ENCODE peak calls at places on chromosome X, in seven cellular contexts. Y is activated CD4-positive, alpha-beta T cell treated with anti-CD3 and anti-CD28 coated beads, Interleukin-2, amount 10 ng/mL, durations not matched to agents 7 days and 5 days; F is tibial artery; D is HT1080; X is central memory CD4-positive, alpha-beta T cell; C is HL-60; R is T-helper 2 cell. N is an unnamed sample.

GRCh38 chrX:39899876-39900787 is 197.6 kb downstream of the BCOR start:
- DNase-seq in Y (no peak), F (no peak), D (no peak), X (no peak), C (no peak), R (no peak), N (no peak)

GRCh38 chrX:7318661-7319060 is 170.7 kb upstream of the PUDP start:
- DNase-seq in Y (no peak), F (no peak), D (no peak), X (no peak), C (no peak), R (no peak), N (no peak)

GRCh38 chrX:10173331-10173900 is 16.6 kb downstream of the CLCN4 start:
- DNase-seq in Y (no peak), F (peak), D (peak), X (no peak), C (no peak), R (no peak), N (no peak)

GRCh38 chrX:12955882-12956703 is 18.8 kb upstream of the TMSB4X start:
- DNase-seq in Y (peak), F (peak), D (peak), X (peak), C (peak), R (peak), N (peak)

GRCh38 chrX:118614150-118614549 is 113.3 kb upstream of the IL13RA1 start:
- DNase-seq in Y (no peak), F (no peak), D (no peak), X (no peak), C (peak), R (no peak), N (no peak)

GRCh38 chrX:94454159-94454558 is 780.2 kb downstream of the FAM133A start:
- DNase-seq in Y (no peak), F (no peak), D (no peak), X (no peak), C (no peak), R (no peak), N (no peak)

GRCh38 chrX:68829594-68830485 is 1.0 kb downstream of the EFNB1 start:
- DNase-seq in Y (peak), F (no peak), D (no peak), X (no peak), C (no peak), R (peak), N (no peak)

GRCh38 chrX:135194684-135195083 is 23.5 kb upstream of the CT55 start:
- DNase-seq in Y (no peak), F (no peak), D (peak), X (no peak), C (no peak), R (no peak), N (no peak)

GRCh38 chrX:122238801-122239200 is 945.3 kb upstream of the GRIA3 start:
- DNase-seq in Y (no peak), F (no peak), D (peak), X (no peak), C (no peak), R (no peak), N (no peak)

GRCh38 chrX:118644378-118644777 is 83.0 kb upstream of the IL13RA1 start:
- DNase-seq in Y (no peak), F (no peak), D (peak), X (no peak), C (peak), R (no peak), N (no peak)

GRCh38 chrX:110026099-110026844 is 23.4 kb downstream of the TMEM164 start:
- DNase-seq in Y (no peak), F (peak), D (peak), X (no peak), C (no peak), R (no peak), N (peak)

GRCh38 chrX:151621422-151621821 is 57.9 kb downstream of the PASD1 start:
- DNase-seq in Y (no peak), F (no peak), D (no peak), X (no peak), C (no peak), R (no peak), N (no peak)

GRCh38 chrX:11558972-11559371 is 106.7 kb downstream of the ARHGAP6 start:
- DNase-seq in Y (peak), F (no peak), D (peak), X (peak), C (peak), R (no peak), N (peak)

GRCh38 chrX:132491191-132491590 is 2.4 kb upstream of the MBNL3 start:
- DNase-seq in Y (peak), F (no peak), D (peak), X (peak), C (peak), R (peak), N (peak)

GRCh38 chrX:53089224-53089842 is 4.6 kb upstream of the KANTR start:
- DNase-seq in Y (peak), F (peak), D (peak), X (peak), C (peak), R (peak), N (no peak)

GRCh38 chrX:41033299-41033698 is 51.9 kb upstream of the USP9X start:
- DNase-seq in Y (no peak), F (no peak), D (no peak), X (no peak), C (no peak), R (no peak), N (no peak)

GRCh38 chrX:103616676-103617186 is 9.0 kb downstream of the TCEAL3 start:
- DNase-seq in Y (no peak), F (no peak), D (no peak), X (no peak), C (no peak), R (no peak), N (no peak)

GRCh38 chrX:54695816-54696487 is 102.1 kb downstream of the ITIH6 start:
- DNase-seq in Y (no peak), F (no peak), D (no peak), X (no peak), C (no peak), R (no peak), N (no peak)

GRCh38 chrX:64427787-64428186 is 32.5 kb upstream of the MTMR8 start:
- DNase-seq in Y (no peak), F (no peak), D (no peak), X (no peak), C (no peak), R (no peak), N (no peak)

N was measured in CD14-positive monocyte.